ENCODE peak calls at places on chromosomes 2 and 18, in four cellular contexts. One of them, this sample, is unnamed.

GRCh38 chr2:101617188-101617587 is 80.3 kb upstream of the MAP4K4 start:
- DNase-seq in AG04450: peak; percentile 64
- DNase-seq in HepG2: peak; percentile 45
- DNase-seq in right lobe of liver: no peak
- DNase-seq in this sample: no peak

GRCh38 chr2:9347411-9347853 is 75.9 kb downstream of the ITGB1BP1 start:
- DNase-seq in right lobe of liver: no peak
- DNase-seq in AG04450: no peak
- DNase-seq in HepG2: no peak
- DNase-seq in this sample: no peak

GRCh38 chr2:234580686-234581085 is 83.8 kb upstream of the ARL4C start:
- DNase-seq in AG04450: no peak
- DNase-seq in HepG2: no peak
- DNase-seq in right lobe of liver: no peak
- DNase-seq in this sample: no peak

GRCh38 chr2:48227617-48228344 is 302.2 kb upstream of the STON1 start:
- DNase-seq in right lobe of liver: no peak
- DNase-seq in AG04450: no peak
- DNase-seq in HepG2: no peak
- DNase-seq in this sample: no peak

GRCh38 chr2:8447610-8448221 is 234.1 kb upstream of the ID2 start:
- DNase-seq in right lobe of liver: peak; percentile 14
- DNase-seq in AG04450: no peak
- DNase-seq in HepG2: no peak
- DNase-seq in this sample: no peak

GRCh38 chr18:78979058-78979680 is 449 bp upstream of the SALL3 start:
- DNase-seq in HepG2: no peak
- DNase-seq in right lobe of liver: no peak
- DNase-seq in AG04450: no peak
- DNase-seq in this sample: no peak

GRCh38 chr2:157839162-157839801 is 36.8 kb downstream of the ACVR1 start:
- DNase-seq in AG04450: no peak
- DNase-seq in HepG2: peak; percentile 70
- DNase-seq in right lobe of liver: no peak
- DNase-seq in this sample: no peak

GRCh38 chr2:227370791-227371312 is 8.3 kb downstream of the TM4SF20 start:
- DNase-seq in HepG2: peak; percentile 33
- DNase-seq in right lobe of liver: no peak
- DNase-seq in AG04450: peak; percentile 26
- DNase-seq in this sample: no peak

GRCh38 chr2:109423556-109424359 is 190.0 kb downstream of the SEPTIN10 start:
- DNase-seq in AG04450: no peak
- DNase-seq in HepG2: no peak
- DNase-seq in right lobe of liver: no peak
- DNase-seq in this sample: peak; percentile 49

GRCh38 chr2:56182420-56182819 is 1.4 kb upstream of the CCDC85A start:
- DNase-seq in right lobe of liver: no peak
- DNase-seq in HepG2: no peak
- DNase-seq in AG04450: no peak
- DNase-seq in this sample: no peak

GRCh38 chr2:26401739-26402541 is at the start of gene DRC1:
- DNase-seq in right lobe of liver: no peak
- DNase-seq in AG04450: peak; percentile 37
- DNase-seq in HepG2: no peak
- DNase-seq in this sample: peak; percentile 65

GRCh38 chr2:55986700-55987440 is 63.3 kb upstream of the EFEMP1 start:
- DNase-seq in HepG2: no peak
- DNase-seq in AG04450: no peak
- DNase-seq in right lobe of liver: no peak
- DNase-seq in this sample: no peak

GRCh38 chr2:240506406-240507059 is 51.3 kb downstream of the ANKMY1 start:
- DNase-seq in HepG2: no peak
- DNase-seq in AG04450: no peak
- DNase-seq in right lobe of liver: peak; percentile 22
- DNase-seq in this sample: no peak

GRCh38 chr2:69943000-69943840 is 18.2 kb downstream of the ASPRV1 start:
- DNase-seq in AG04450: no peak
- DNase-seq in right lobe of liver: no peak
- DNase-seq in HepG2: no peak
- DNase-seq in this sample: no peak

GRCh38 chr2:170145675-170146432 is 32.1 kb upstream of the MYO3B start:
- DNase-seq in right lobe of liver: no peak
- DNase-seq in AG04450: no peak
- DNase-seq in HepG2: no peak
- DNase-seq in this sample: no peak

GRCh38 chr2:21326152-21326551 is 202.4 kb downstream of the TDRD15 start:
- DNase-seq in HepG2: no peak
- DNase-seq in right lobe of liver: no peak
- DNase-seq in AG04450: no peak
- DNase-seq in this sample: no peak

GRCh38 chr18:76212958-76213357 is 282.1 kb downstream of the ZNF516 start:
- DNase-seq in right lobe of liver: no peak
- DNase-seq in AG04450: no peak
- DNase-seq in HepG2: no peak
- DNase-seq in this sample: no peak

GRCh38 chr18:44946529-44947113 is 265.9 kb downstream of the SETBP1 start:
- DNase-seq in AG04450: no peak
- DNase-seq in HepG2: no peak
- DNase-seq in right lobe of liver: no peak
- DNase-seq in this sample: no peak

GRCh38 chr2:162826901-162827300 is 11.7 kb downstream of the KCNH7 start:
- DNase-seq in right lobe of liver: no peak
- DNase-seq in AG04450: no peak
- DNase-seq in HepG2: no peak
- DNase-seq in this sample: no peak

GRCh38 chr2:162833345-162833744 is 5.2 kb downstream of the KCNH7 start:
- DNase-seq in HepG2: no peak
- DNase-seq in AG04450: no peak
- DNase-seq in right lobe of liver: no peak
- DNase-seq in this sample: no peak

GRCh38 chr2:162825578-162825977 is 13.0 kb downstream of the KCNH7 start:
- DNase-seq in AG04450: no peak
- DNase-seq in right lobe of liver: no peak
- DNase-seq in HepG2: no peak
- DNase-seq in this sample: no peak

GRCh38 chr2:162824319-162824718 is 14.2 kb downstream of the KCNH7 start:
- DNase-seq in AG04450: no peak
- DNase-seq in right lobe of liver: no peak
- DNase-seq in HepG2: no peak
- DNase-seq in this sample: no peak

DNA sequence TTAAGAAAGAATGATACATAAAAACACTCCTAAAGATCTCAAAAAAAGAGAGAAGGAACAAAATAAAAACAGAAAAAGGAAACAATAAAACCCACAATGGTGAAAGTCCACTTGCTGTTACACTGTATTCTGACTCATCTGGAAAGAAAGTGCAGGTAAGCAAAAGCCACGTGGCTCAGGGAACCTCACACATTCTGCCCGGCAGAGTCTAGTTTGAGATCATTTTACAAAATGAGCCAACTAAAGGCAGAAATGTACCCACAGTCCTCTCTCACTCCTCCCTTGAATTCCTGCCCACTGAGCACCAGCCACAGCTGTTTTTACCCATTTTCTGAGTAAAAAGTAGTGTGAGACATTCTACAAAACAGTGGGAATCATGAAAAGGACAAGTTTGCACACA is 10.0 kb downstream of the KCNH7 start:
- DNase-seq in AG04450: no peak
- DNase-seq in HepG2: no peak
- DNase-seq in right lobe of liver: no peak
- DNase-seq in this sample: peak; percentile 20
- H3K27ac ChIP-seq in AG04450: no peak overlapping the region
- H3K27ac ChIP-seq in HepG2: no peak overlapping the region
- H3K27ac ChIP-seq in right lobe of liver: no peak overlapping the region
- H3K27ac ChIP-seq in this sample: no peak overlapping the region

GRCh38 chr2:219433666-219434467 is 776 bp upstream of the SPEG start:
- DNase-seq in HepG2: peak; percentile 35
- DNase-seq in AG04450: no peak
- DNase-seq in right lobe of liver: no peak
- DNase-seq in this sample: peak; percentile 22
- H3K27ac ChIP-seq in HepG2: no peak overlapping the region
- H3K27ac ChIP-seq in AG04450: no peak overlapping the region
- H3K27ac ChIP-seq in right lobe of liver: no peak overlapping the region
- H3K27ac ChIP-seq in this sample: peak overlapping the region; percentile 7

GRCh38 chr2:100106460-100106859 is 35.9 kb downstream of the AFF3 start:
- DNase-seq in HepG2: no peak
- DNase-seq in right lobe of liver: no peak
- DNase-seq in AG04450: no peak
- DNase-seq in this sample: no peak
- H3K27ac ChIP-seq in HepG2: no peak overlapping the region
- H3K27ac ChIP-seq in right lobe of liver: no peak overlapping the region
- H3K27ac ChIP-seq in AG04450: no peak overlapping the region
- H3K27ac ChIP-seq in this sample: no peak overlapping the region

GRCh38 chr2:99710720-99711612 is 221.1 kb upstream of the REV1 start:
- DNase-seq in HepG2: no peak
- DNase-seq in AG04450: no peak
- DNase-seq in right lobe of liver: no peak
- DNase-seq in this sample: no peak

GRCh38 chr2:99708231-99708630 is 218.4 kb upstream of the REV1 start:
- DNase-seq in right lobe of liver: no peak
- DNase-seq in AG04450: no peak
- DNase-seq in HepG2: no peak
- DNase-seq in this sample: no peak

GRCh38 chr2:99709229-99709628 is 219.4 kb upstream of the REV1 start:
- DNase-seq in right lobe of liver: no peak
- DNase-seq in HepG2: no peak
- DNase-seq in AG04450: no peak
- DNase-seq in this sample: no peak

GRCh38 chr2:99707592-99707991 is 217.8 kb upstream of the REV1 start:
- DNase-seq in AG04450: peak; percentile 43
- DNase-seq in HepG2: no peak
- DNase-seq in right lobe of liver: no peak
- DNase-seq in this sample: no peak

GRCh38 chr2:99706734-99707133 is 216.9 kb upstream of the REV1 start:
- DNase-seq in AG04450: no peak
- DNase-seq in right lobe of liver: no peak
- DNase-seq in HepG2: no peak
- DNase-seq in this sample: no peak
- H3K27ac ChIP-seq in AG04450: no peak overlapping the region
- H3K27ac ChIP-seq in right lobe of liver: no peak overlapping the region
- H3K27ac ChIP-seq in HepG2: no peak overlapping the region
- H3K27ac ChIP-seq in this sample: no peak overlapping the region